ENCODE peak calls at places on chromosomes 7 and 10, in six cellular contexts. W is stomach; I is right atrium auricular region; N is endothelial cell; X is activated CD8-positive, alpha-beta T cell treated with anti-CD3 and anti-CD28 coated beads for 36 hours; L is glutamatergic neuron. G is an unnamed sample.

GRCh38 chr10:61211468-61211867 is 241.7 kb downstream of the TMEM26 start:
- DNase-seq in N (no peak), X (no peak), L (no peak), W (no peak), I (no peak), G (no peak)

GRCh38 chr10:87850742-87851205 is 12.6 kb downstream of the KLLN start:
- DNase-seq in X (peak), L (peak), W (peak), I (peak), N (peak), G (no peak)

GRCh38 chr10:34407227-34407626 is 407.9 kb downstream of the PARD3 start:
- DNase-seq in I (no peak), L (no peak), N (no peak), W (no peak), X (no peak), G (no peak)

GRCh38 chr10:113283189-113283588 is 269.7 kb upstream of the HABP2 start:
- DNase-seq in I (no peak), X (no peak), L (no peak), N (no peak), W (no peak), G (no peak)

GRCh38 chr7:149765399-149766121 is 7.8 kb downstream of the ZNF467 start:
- DNase-seq in W (no peak), I (no peak), X (no peak), N (no peak), L (peak), G (no peak)

GRCh38 chr10:48274636-48275035 is at the start of gene FRMPD2:
- DNase-seq in W (no peak), N (peak), X (no peak), L (no peak), I (no peak), G (no peak)

GRCh38 chr7:90726120-90726519 is 130.0 kb downstream of the CDK14 start:
- DNase-seq in X (no peak), W (no peak), I (no peak), L (no peak), N (no peak), G (no peak)

GRCh38 chr7:139666501-139666900 is 111.3 kb downstream of the HIPK2 start:
- DNase-seq in L (no peak), W (no peak), I (no peak), X (no peak), N (no peak), G (no peak)

GRCh38 chr7:158272091-158272490 is 315.5 kb downstream of the PTPRN2 start:
- DNase-seq in X (no peak), I (no peak), N (no peak), L (no peak), W (no peak), G (peak)

GRCh38 chr10:27986831-27987230 is 12.0 kb downstream of the ODAD2 start:
- DNase-seq in I (no peak), N (no peak), X (no peak), L (no peak), W (no peak), G (no peak)

GRCh38 chr7:70703785-70704184 is 428.2 kb upstream of the GALNT17 start:
- DNase-seq in L (no peak), W (no peak), I (no peak), N (no peak), X (no peak), G (no peak)

GRCh38 chr7:63117-63480 is 129.3 kb upstream of the FAM20C start:
- DNase-seq in N (no peak), X (no peak), I (no peak), L (no peak), W (no peak), G (peak)

GRCh38 chr7:132207211-132207610 is 369.1 kb downstream of the PLXNA4 start:
- DNase-seq in L (no peak), I (no peak), X (no peak), W (no peak), N (no peak), G (no peak)

GRCh38 chr10:61643316-61643751 is 19.4 kb upstream of the CABCOCO1 start:
- DNase-seq in W (no peak), I (no peak), L (no peak), N (no peak), X (no peak), G (no peak)

GRCh38 chr10:121324678-121325213 is 273.5 kb downstream of the FGFR2 start:
- DNase-seq in I (no peak), N (no peak), L (no peak), X (no peak), W (no peak), G (no peak)

GRCh38 chr10:95462740-95463667 is 98.2 kb downstream of the SORBS1 start:
- DNase-seq in X (no peak), W (no peak), L (no peak), N (no peak), I (no peak), G (no peak)

GRCh38 chr7:16657656-16658279 is 11.8 kb downstream of the BZW2 start:
- DNase-seq in I (no peak), L (peak), X (no peak), N (peak), W (no peak), G (no peak)

GRCh38 chr7:51187941-51188340 is 128.7 kb downstream of the COBL start:
- DNase-seq in I (no peak), X (no peak), W (no peak), N (peak), L (peak), G (no peak)

GRCh38 chr10:113020838-113021237 is 70.8 kb downstream of the TCF7L2 start:
- DNase-seq in W (no peak), L (no peak), N (no peak), X (no peak), I (no peak), G (no peak)

GRCh38 chr10:129099486-129099885 is 367.6 kb upstream of the MGMT start:
- DNase-seq in X (no peak), I (peak), L (no peak), W (no peak), N (no peak), G (no peak)

GRCh38 chr10:88147000-88147798 is 283.8 kb downstream of the PTEN start:
- DNase-seq in X (no peak), L (no peak), W (no peak), N (no peak), I (peak), G (no peak)

GRCh38 chr10:97016728-97017473 is 168.9 kb downstream of the SLIT1 start:
- DNase-seq in L (no peak), X (peak), N (no peak), W (no peak), I (no peak), G (no peak)

GRCh38 chr7:35754741-35755140 is 46.1 kb upstream of the SEPTIN7 start:
- DNase-seq in N (no peak), X (no peak), L (no peak), I (no peak), W (no peak), G (no peak)

GRCh38 chr10:113369185-113369785 is 183.6 kb upstream of the HABP2 start:
- DNase-seq in W (no peak), X (no peak), L (no peak), I (no peak), N (no peak), G (no peak)

GRCh38 chr7:156096806-156097538 is 284.7 kb upstream of the SHH start:
- DNase-seq in X (peak), I (no peak), N (no peak), W (no peak), L (no peak), G (no peak)

GRCh38 chr7:158508802-158509385 is 78.7 kb downstream of the PTPRN2 start:
- DNase-seq in L (no peak), I (no peak), W (no peak), X (no peak), N (no peak), G (no peak)

GRCh38 chr7:38660427-38661099 is 29.4 kb upstream of the AMPH start:
- DNase-seq in L (no peak), I (no peak), N (peak), X (peak), W (no peak), G (no peak)

GRCh38 chr7:28685291-28685659 is 272.9 kb downstream of the TRIL start:
- DNase-seq in X (no peak), N (no peak), L (no peak), W (no peak), I (no peak), G (no peak)

GRCh38 chr10:116287906-116288501 is 15.0 kb upstream of the GFRA1 start:
- DNase-seq in W (no peak), N (peak), L (peak), I (no peak), X (peak), G (no peak)

GRCh38 chr7:46256870-46257528 is 335.9 kb upstream of the IGFBP3 start:
- DNase-seq in N (no peak), W (no peak), X (no peak), L (no peak), I (no peak), G (no peak)

GRCh38 chr7:11910253-11910652 is 78.3 kb upstream of the THSD7A start:
- DNase-seq in I (no peak), W (no peak), N (no peak), L (no peak), X (no peak), G (no peak)

GRCh38 chr7:101333912-101334311 is 12.3 kb upstream of the IFT22 start:
- DNase-seq in N (no peak), L (no peak), X (no peak), W (no peak), I (no peak), G (no peak)

DNA sequence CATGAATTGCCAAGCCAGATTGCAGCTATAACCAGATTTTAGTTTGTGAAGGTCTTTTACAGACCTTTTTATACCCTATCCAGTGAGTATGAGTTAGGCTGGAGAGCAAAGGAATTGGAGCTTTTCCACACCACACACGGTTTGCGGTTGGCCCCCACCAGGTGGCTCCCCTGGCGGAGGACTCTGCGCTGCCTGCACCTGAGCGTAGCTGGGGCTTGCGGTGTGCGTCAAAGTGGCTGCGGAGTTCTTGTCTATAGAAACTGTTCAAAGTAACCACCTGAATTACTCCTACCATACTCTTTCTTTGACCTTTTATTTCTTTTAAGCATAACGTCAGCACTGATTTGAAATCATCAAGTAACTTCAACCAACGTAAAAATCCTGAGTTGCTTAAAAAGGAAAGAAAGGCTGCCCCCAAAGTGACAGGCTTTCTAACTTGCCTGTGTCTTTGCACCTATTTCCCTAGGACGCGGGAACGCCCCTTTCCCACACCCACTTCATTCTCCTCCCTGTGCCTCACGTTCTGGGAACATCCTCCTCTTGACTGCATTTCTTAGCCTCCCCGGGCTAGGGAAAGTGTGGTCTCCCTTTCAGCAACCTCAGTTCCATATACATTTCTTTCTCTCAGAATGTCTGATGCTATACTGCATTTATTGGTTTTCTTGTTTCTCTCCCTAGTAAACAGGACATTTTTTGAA is 47.6 kb upstream of the TMEM72 start:
- DNase-seq in L (no peak), W (no peak), I (peak), X (no peak), N (no peak), G (no peak)
- TF ChIP-seq CTCF in L (no peak), W (no peak), I (no peak), X (no peak), N (no peak), G (no peak)

GRCh38 chr7:57308631-57309408 is 141.2 kb upstream of the ZNF716 start:
- DNase-seq in L (no peak), N (no peak), W (no peak), I (no peak), X (peak), G (no peak)
- TF ChIP-seq CTCF in L (peak), N (no peak), W (no peak), I (peak), X (peak), G (peak)

DNA sequence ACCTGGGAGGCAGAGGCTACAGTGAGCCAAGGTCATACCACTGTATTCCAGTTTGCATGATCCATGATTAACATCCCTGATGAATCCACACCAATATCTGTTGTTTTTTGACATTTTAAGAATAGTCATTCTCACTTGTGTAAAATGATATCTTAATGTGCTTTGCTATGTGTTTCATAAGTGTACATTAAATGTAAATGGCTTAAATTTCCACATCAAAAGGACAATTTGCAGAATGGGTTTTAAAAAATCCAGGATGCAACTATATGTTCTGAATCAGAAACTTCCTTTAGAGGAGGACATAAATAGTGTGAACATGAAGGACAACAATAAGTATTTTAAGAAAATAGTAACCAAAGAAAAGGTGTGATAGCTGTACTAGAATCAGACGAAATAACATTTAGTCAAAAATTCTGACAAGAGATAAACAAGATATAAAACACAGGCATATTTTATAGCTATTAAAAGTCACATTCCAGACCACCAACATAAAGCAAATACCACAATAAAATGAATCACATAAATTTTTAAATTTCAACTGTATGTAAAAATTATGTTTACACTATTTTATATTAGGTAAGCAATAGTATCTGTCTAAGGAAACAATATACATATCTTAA is 42.4 kb downstream of the AKR1C3 start:
- DNase-seq in W (no peak), X (no peak), N (no peak), L (no peak), I (no peak), G (no peak)
- TF ChIP-seq CTCF in W (no peak), X (no peak), N (no peak), L (no peak), I (no peak), G (no peak)

DNA sequence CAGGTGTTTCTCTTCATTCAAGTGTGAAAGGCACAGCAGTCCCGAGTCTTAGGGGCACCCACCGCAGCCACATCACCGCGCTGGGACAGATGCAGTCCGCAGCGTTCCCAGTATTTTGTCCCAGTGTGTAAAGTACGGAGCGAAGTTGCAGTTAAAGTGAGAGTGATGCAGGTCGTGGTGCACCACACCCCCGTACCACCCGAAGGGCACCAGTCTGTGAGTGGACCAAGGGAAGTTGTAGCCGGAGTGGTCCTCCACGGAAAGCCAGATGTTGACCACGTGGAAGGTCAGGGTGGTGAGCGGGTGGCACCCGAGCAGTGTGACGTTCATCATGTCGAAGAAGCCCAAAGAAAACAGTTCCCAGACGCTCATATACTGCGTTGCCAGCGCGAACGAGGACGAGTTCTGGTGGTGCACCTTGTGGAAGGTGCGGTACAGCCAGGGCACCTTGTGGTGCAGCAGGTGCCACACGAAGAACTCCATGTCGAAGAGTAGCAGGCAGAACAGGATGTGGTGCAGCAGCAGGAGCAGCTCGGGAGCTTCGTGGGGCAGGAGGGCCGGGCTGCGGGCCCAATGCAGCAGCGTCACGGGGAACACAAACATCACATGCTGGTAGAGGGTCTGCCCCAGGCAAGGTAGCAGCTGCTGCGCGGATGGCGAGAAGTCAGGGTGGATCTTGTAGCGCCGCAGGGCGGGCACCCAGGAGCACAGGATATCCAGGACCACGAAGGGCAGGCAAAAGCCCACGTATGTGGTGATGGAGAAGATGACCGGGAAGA is 526 bp downstream of the CH25H start:
- DNase-seq in N (peak), I (peak), L (peak), W (peak), X (peak), G (no peak)
- TF ChIP-seq CTCF in N (no peak), I (no peak), L (no peak), W (no peak), X (no peak), G (no peak)

GRCh38 chr10:92755725-92756124 is 66.0 kb downstream of the HHEX start:
- DNase-seq in W (no peak), I (no peak), X (no peak), N (no peak), L (no peak), G (no peak)

GRCh38 chr10:92756233-92757065 is 66.7 kb downstream of the HHEX start:
- DNase-seq in N (peak), L (no peak), I (no peak), X (no peak), W (no peak), G (no peak)

GRCh38 chr10:92757720-92758119 is 68.0 kb downstream of the HHEX start:
- DNase-seq in W (no peak), N (no peak), X (no peak), L (no peak), I (no peak), G (no peak)

GRCh38 chr10:92758594-92758993 is 68.8 kb downstream of the HHEX start:
- DNase-seq in W (no peak), I (no peak), X (no peak), N (no peak), L (no peak), G (no peak)

DNA sequence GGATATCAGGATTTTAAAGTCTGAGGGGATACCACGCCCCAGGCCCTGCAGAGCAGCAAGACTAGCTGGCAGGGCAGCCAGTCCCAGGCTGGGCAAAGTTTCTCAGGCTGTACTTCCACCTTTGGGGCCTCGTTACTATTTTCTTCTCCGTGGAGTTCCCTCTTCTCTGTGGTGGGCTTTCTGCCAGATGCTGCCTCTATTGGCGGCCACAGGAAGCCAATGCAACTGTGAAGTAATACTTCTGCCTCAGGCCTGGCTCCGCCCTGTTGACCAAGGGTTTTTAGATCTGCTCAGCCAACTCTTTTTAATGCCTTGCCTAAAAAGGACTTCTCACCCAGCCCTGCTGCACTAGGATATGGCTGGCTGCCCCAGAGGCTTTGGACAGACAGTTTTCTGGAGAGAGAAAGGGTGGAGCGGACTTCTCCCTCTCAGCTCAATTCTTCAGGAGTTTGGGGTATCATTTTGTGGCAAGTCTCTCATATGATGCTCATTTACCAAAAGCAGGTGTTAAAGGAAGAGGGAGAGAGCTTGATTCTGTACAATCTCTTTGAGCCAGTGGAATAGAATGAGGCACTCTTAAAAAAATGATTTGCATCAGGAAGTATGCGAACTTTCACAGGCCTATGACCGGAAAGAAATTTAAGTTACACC is 67.4 kb downstream of the HHEX start:
- DNase-seq in X (no peak), W (peak), L (no peak), I (peak), N (peak), G (peak)
- TF ChIP-seq CTCF in X (no peak), W (no peak), L (no peak), I (peak), N (no peak), G (no peak)

DNA sequence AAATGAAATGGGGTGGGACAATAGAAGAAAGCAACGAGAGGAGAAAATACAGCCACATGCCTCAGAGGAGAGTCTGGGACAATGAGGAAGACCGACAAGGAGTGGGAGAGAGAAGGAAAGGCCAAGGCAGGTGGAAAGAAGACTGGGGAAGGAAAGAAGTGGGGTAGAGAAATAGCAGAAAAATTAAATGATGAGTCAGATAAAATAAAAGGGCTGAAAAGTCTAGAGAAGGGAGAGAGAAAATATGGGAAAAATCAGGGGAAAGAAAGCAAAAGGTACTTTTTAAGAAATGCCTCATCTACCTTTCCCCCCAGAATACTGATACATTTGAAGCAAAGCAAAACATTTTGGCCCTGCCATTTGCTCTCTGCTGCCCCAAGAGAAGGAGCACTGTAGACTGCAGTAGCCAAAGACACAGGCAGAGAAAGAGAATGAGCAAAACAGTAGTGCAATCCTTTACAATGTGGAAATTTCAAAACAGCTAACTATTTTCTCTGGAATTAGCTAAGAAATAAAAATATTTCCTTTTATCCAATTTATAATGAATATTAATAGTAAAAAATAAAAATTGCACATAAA is 14.5 kb downstream of the GBX1 start:
- DNase-seq in L (no peak), X (no peak), W (no peak), I (no peak), N (no peak), G (no peak)
- TF ChIP-seq CTCF in L (no peak), X (no peak), W (no peak), I (no peak), N (no peak), G (no peak)